ENCODE peak calls at places on chromosomes 2 and 18, in four cellular contexts. One of them, this sample, is unnamed.

GRCh38 chr2:9144617-9145016 is 62.0 kb upstream of the ASAP2 start:
- DNase-seq in KBM-7: no peak
- DNase-seq in Daoy: no peak
- DNase-seq in GM13976: no peak
- DNase-seq in this sample: no peak

GRCh38 chr2:222738759-222739292 is 67.4 kb downstream of the MOGAT1 start:
- DNase-seq in GM13976: no peak
- DNase-seq in KBM-7: no peak
- DNase-seq in Daoy: no peak
- DNase-seq in this sample: no peak

GRCh38 chr2:151827564-151828142 is 568 bp downstream of the ARL5A start:
- DNase-seq in Daoy: peak
- DNase-seq in GM13976: no peak
- DNase-seq in KBM-7: peak
- DNase-seq in this sample: no peak

GRCh38 chr2:39470580-39470979 is 33.5 kb upstream of the MAP4K3 start:
- DNase-seq in Daoy: no peak
- DNase-seq in KBM-7: no peak
- DNase-seq in GM13976: peak
- DNase-seq in this sample: no peak

GRCh38 chr2:131045925-131046579 is 47.2 kb downstream of the FAM168B start:
- DNase-seq in KBM-7: no peak
- DNase-seq in GM13976: no peak
- DNase-seq in Daoy: no peak
- DNase-seq in this sample: no peak

GRCh38 chr2:71605173-71605641 is 151.8 kb downstream of the DYSF start:
- DNase-seq in GM13976: no peak
- DNase-seq in KBM-7: no peak
- DNase-seq in Daoy: no peak
- DNase-seq in this sample: no peak

GRCh38 chr2:104872866-104873688 is 19.2 kb downstream of the POU3F3 start:
- DNase-seq in Daoy: peak
- DNase-seq in KBM-7: peak
- DNase-seq in GM13976: peak
- DNase-seq in this sample: peak

GRCh38 chr2:148994341-148994740 is 44.2 kb upstream of the LYPD6B start:
- DNase-seq in GM13976: no peak
- DNase-seq in KBM-7: no peak
- DNase-seq in Daoy: no peak
- DNase-seq in this sample: no peak

GRCh38 chr2:199458806-199459285 is 1.1 kb upstream of the SATB2 start:
- DNase-seq in KBM-7: no peak
- DNase-seq in Daoy: no peak
- DNase-seq in GM13976: peak
- DNase-seq in this sample: peak

GRCh38 chr18:12638634-12639124 is 19.2 kb downstream of the SPIRE1 start:
- DNase-seq in KBM-7: no peak
- DNase-seq in Daoy: no peak
- DNase-seq in GM13976: no peak
- DNase-seq in this sample: no peak

GRCh38 chr2:152453129-152453642 is 118.2 kb downstream of the FMNL2 start:
- DNase-seq in GM13976: no peak
- DNase-seq in KBM-7: no peak
- DNase-seq in Daoy: no peak
- DNase-seq in this sample: no peak

GRCh38 chr2:176907341-176907740 is 305.3 kb upstream of the HNRNPA3 start:
- DNase-seq in KBM-7: no peak
- DNase-seq in Daoy: no peak
- DNase-seq in GM13976: no peak
- DNase-seq in this sample: no peak

GRCh38 chr2:120707816-120708215 is 27.9 kb upstream of the GLI2 start:
- DNase-seq in Daoy: no peak
- DNase-seq in GM13976: no peak
- DNase-seq in KBM-7: no peak
- DNase-seq in this sample: no peak

GRCh38 chr2:172285010-172285621 is 142.3 kb upstream of the ITGA6 start:
- DNase-seq in GM13976: no peak
- DNase-seq in KBM-7: no peak
- DNase-seq in Daoy: peak
- DNase-seq in this sample: peak

GRCh38 chr2:18209934-18210639 is 331.6 kb downstream of the KCNS3 start:
- DNase-seq in Daoy: peak
- DNase-seq in GM13976: no peak
- DNase-seq in KBM-7: no peak
- DNase-seq in this sample: no peak

GRCh38 chr2:219178377-219179175 is 501 bp downstream of the RETREG2 start:
- DNase-seq in Daoy: no peak
- DNase-seq in KBM-7: peak
- DNase-seq in GM13976: peak
- DNase-seq in this sample: no peak

GRCh38 chr2:104405628-104406027 is 448.3 kb upstream of the POU3F3 start:
- DNase-seq in KBM-7: no peak
- DNase-seq in Daoy: no peak
- DNase-seq in GM13976: no peak
- DNase-seq in this sample: no peak

GRCh38 chr18:63132819-63133200 is 186.8 kb downstream of the BCL2 start:
- DNase-seq in KBM-7: no peak
- DNase-seq in GM13976: no peak
- DNase-seq in Daoy: no peak
- DNase-seq in this sample: no peak

GRCh38 chr18:69408522-69408921 is 7.8 kb downstream of the DOK6 start:
- DNase-seq in KBM-7: no peak
- DNase-seq in GM13976: no peak
- DNase-seq in Daoy: no peak
- DNase-seq in this sample: no peak

GRCh38 chr2:224101820-224102630 is 62.9 kb upstream of the SERPINE2 start:
- DNase-seq in Daoy: peak
- DNase-seq in KBM-7: no peak
- DNase-seq in GM13976: no peak
- DNase-seq in this sample: no peak

GRCh38 chr2:127622561-127623387 is 23.2 kb upstream of the GPR17 start:
- DNase-seq in GM13976: no peak
- DNase-seq in KBM-7: no peak
- DNase-seq in Daoy: no peak
- DNase-seq in this sample: no peak

GRCh38 chr2:230216489-230216888 is 3.3 kb downstream of the SP110 start:
- DNase-seq in GM13976: no peak
- DNase-seq in KBM-7: no peak
- DNase-seq in Daoy: peak
- DNase-seq in this sample: no peak

GRCh38 chr2:170845343-170845742 is 28.7 kb downstream of the GAD1 start:
- DNase-seq in GM13976: no peak
- DNase-seq in KBM-7: no peak
- DNase-seq in Daoy: no peak
- DNase-seq in this sample: no peak

GRCh38 chr2:230542751-230543150 is 126.8 kb downstream of the SP100 start:
- DNase-seq in Daoy: no peak
- DNase-seq in GM13976: no peak
- DNase-seq in KBM-7: no peak
- DNase-seq in this sample: no peak

GRCh38 chr18:73688851-73689659 is 458.6 kb downstream of the FBXO15 start:
- DNase-seq in Daoy: peak
- DNase-seq in GM13976: no peak
- DNase-seq in KBM-7: no peak
- DNase-seq in this sample: no peak

GRCh38 chr18:23916338-23916737 is 98.2 kb upstream of the TTC39C start:
- DNase-seq in GM13976: no peak
- DNase-seq in KBM-7: no peak
- DNase-seq in Daoy: no peak
- DNase-seq in this sample: no peak

GRCh38 chr2:127893494-127893893 is 7.7 kb upstream of the AMMECR1L start:
- DNase-seq in GM13976: no peak
- DNase-seq in Daoy: no peak
- DNase-seq in KBM-7: no peak
- DNase-seq in this sample: no peak

GRCh38 chr2:120423167-120423943 is 77.4 kb downstream of the INHBB start:
- DNase-seq in Daoy: no peak
- DNase-seq in KBM-7: no peak
- DNase-seq in GM13976: no peak
- DNase-seq in this sample: no peak

GRCh38 chr18:22332590-22332989 is 85.1 kb downstream of the CTAGE1 start:
- DNase-seq in Daoy: no peak
- DNase-seq in GM13976: no peak
- DNase-seq in KBM-7: peak
- DNase-seq in this sample: peak

GRCh38 chr2:98026927-98027522 is 31.3 kb upstream of the TMEM131 start:
- DNase-seq in KBM-7: peak
- DNase-seq in Daoy: no peak
- DNase-seq in GM13976: peak
- DNase-seq in this sample: no peak

GRCh38 chr2:231294116-231294515 is 95.7 kb downstream of the ARMC9 start:
- DNase-seq in GM13976: no peak
- DNase-seq in Daoy: no peak
- DNase-seq in KBM-7: no peak
- DNase-seq in this sample: no peak

GRCh38 chr18:74496508-74497307 is 545 bp downstream of the CNDP2 start:
- DNase-seq in KBM-7: peak
- DNase-seq in Daoy: peak
- DNase-seq in GM13976: no peak
- DNase-seq in this sample: peak

GRCh38 chr18:34773961-34774754 is 64.1 kb downstream of the DTNA start:
- DNase-seq in KBM-7: no peak
- DNase-seq in Daoy: peak
- DNase-seq in GM13976: no peak
- DNase-seq in this sample: peak

GRCh38 chr2:85457877-85458316 is 39.4 kb downstream of the SH2D6 start:
- DNase-seq in Daoy: peak
- DNase-seq in KBM-7: no peak
- DNase-seq in GM13976: no peak
- DNase-seq in this sample: no peak

GRCh38 chr18:13429884-13430510 is 211.4 kb downstream of the LDLRAD4 start:
- DNase-seq in GM13976: no peak
- DNase-seq in Daoy: no peak
- DNase-seq in KBM-7: no peak
- DNase-seq in this sample: no peak

GRCh38 chr2:119929537-119929936 is 83.3 kb upstream of the EPB41L5 start:
- DNase-seq in Daoy: no peak
- DNase-seq in GM13976: no peak
- DNase-seq in KBM-7: peak
- DNase-seq in this sample: no peak

GRCh38 chr2:86410581-86410980 is 30.6 kb upstream of the KDM3A start:
- DNase-seq in KBM-7: no peak
- DNase-seq in Daoy: no peak
- DNase-seq in GM13976: no peak
- DNase-seq in this sample: no peak

GRCh38 chr2:239727182-239727775 is 297.9 kb downstream of the NDUFA10 start:
- DNase-seq in GM13976: no peak
- DNase-seq in Daoy: no peak
- DNase-seq in KBM-7: no peak
- DNase-seq in this sample: no peak

GRCh38 chr2:172039011-172039704 is 39.4 kb downstream of the METAP1D start:
- DNase-seq in GM13976: no peak
- DNase-seq in KBM-7: no peak
- DNase-seq in Daoy: no peak
- DNase-seq in this sample: peak